ENCODE peak calls at places on chromosomes 11 and 22, in seven cellular contexts. K, Y, D, L, X, G and B are unnamed samples.

GRCh38 chr22:37634505-37635002 is 4.9 kb upstream of the SH3BP1 start:
- DNase-seq in K (peak; percentile 39), Y (no peak), D (peak; percentile 70), L (no peak), X (no peak), G (no peak), B (no peak)

GRCh38 chr11:112024778-112025678 is at the start of gene DLAT:
- DNase-seq in K (peak; percentile 87), Y (no peak), D (peak; percentile 98), L (peak; percentile 91), X (peak; percentile 63), G (peak; percentile 77), B (peak; percentile 90)

GRCh38 chr11:134554861-134555260 is 142.8 kb upstream of the B3GAT1 start:
- DNase-seq in K (no peak), Y (no peak), D (no peak), L (no peak), X (no peak), G (no peak), B (no peak)

GRCh38 chr11:1226226-1226961 is 3.5 kb downstream of the MUC5B start:
- DNase-seq in K (no peak), Y (no peak), D (no peak), L (peak; percentile 75), X (peak; percentile 18), G (no peak), B (no peak)

GRCh38 chr11:27266125-27266524 is 96.9 kb downstream of the CCDC34 start:
- DNase-seq in K (no peak), Y (no peak), D (no peak), L (no peak), X (no peak), G (no peak), B (no peak)

GRCh38 chr11:57937431-57937830 is 86.2 kb upstream of the OR9Q1 start:
- DNase-seq in K (no peak), Y (no peak), D (no peak), L (no peak), X (no peak), G (no peak), B (no peak)

GRCh38 chr11:120389693-120390584 is 53.7 kb downstream of the ARHGEF12 start:
- DNase-seq in K (no peak), Y (no peak), D (no peak), L (no peak), X (no peak), G (no peak), B (no peak)

GRCh38 chr11:58493676-58494075 is 14.2 kb downstream of the OR5B21 start:
- DNase-seq in K (peak; percentile 40), Y (no peak), D (no peak), L (no peak), X (no peak), G (no peak), B (no peak)

GRCh38 chr22:46328066-46328465 is 7.4 kb upstream of the TRMU start:
- DNase-seq in K (no peak), Y (no peak), D (no peak), L (peak; percentile 35), X (no peak), G (no peak), B (no peak)

GRCh38 chr11:71120346-71120963 is 131.9 kb downstream of the SHANK2 start:
- DNase-seq in K (peak; percentile 2), Y (peak; percentile 26), D (peak; percentile 93), L (peak; percentile 61), X (no peak), G (no peak), B (peak; percentile 88)

GRCh38 chr22:22754961-22755777 is 110.8 kb downstream of the GGTLC2 start:
- DNase-seq in K (no peak), Y (no peak), D (no peak), L (no peak), X (no peak), G (no peak), B (no peak)

GRCh38 chr11:47233989-47234668 is 14.5 kb downstream of the ACP2 start:
- DNase-seq in K (peak; percentile 93), Y (no peak), D (peak; percentile 39), L (no peak), X (no peak), G (no peak), B (no peak)

GRCh38 chr22:48849513-48849912 is 978.2 kb downstream of the BRD1 start:
- DNase-seq in K (no peak), Y (no peak), D (no peak), L (no peak), X (no peak), G (no peak), B (no peak)

GRCh38 chr11:58406774-58407173 is at the start of gene OR5B3:
- DNase-seq in K (no peak), Y (no peak), D (no peak), L (no peak), X (no peak), G (no peak), B (no peak)

GRCh38 chr11:60851327-60852059 is 4.3 kb downstream of the PTGDR2 start:
- DNase-seq in K (no peak), Y (no peak), D (no peak), L (peak; percentile 17), X (no peak), G (no peak), B (no peak)

GRCh38 chr11:128195057-128195751 is 392.2 kb downstream of the ETS1 start:
- DNase-seq in K (no peak), Y (no peak), D (peak; percentile 37), L (no peak), X (no peak), G (no peak), B (no peak)

GRCh38 chr22:36330655-36331305 is 57.0 kb downstream of the MYH9 start:
- DNase-seq in K (peak; percentile 68), Y (no peak), D (peak; percentile 48), L (no peak), X (no peak), G (no peak), B (no peak)

GRCh38 chr11:7657306-7658025 is 15.8 kb downstream of the CYB5R2 start:
- DNase-seq in K (peak; percentile 59), Y (no peak), D (peak; percentile 91), L (peak; percentile 73), X (no peak), G (no peak), B (peak; percentile 57)

GRCh38 chr11:78791254-78791653 is 216.6 kb upstream of the NARS2 start:
- DNase-seq in K (peak; percentile 24), Y (no peak), D (no peak), L (no peak), X (no peak), G (no peak), B (no peak)